ENCODE peak calls at places on chromosome 18, in four cellular contexts. D, V, B and T are unnamed samples.

GRCh38 chr18:41144444-41144843 is 810.6 kb upstream of the PIK3C3 start:
- DNase-seq in D (no peak), V (peak; percentile 34), B (peak; percentile 76), T (no peak)

GRCh38 chr18:27778441-27778840 is 398.5 kb downstream of the CDH2 start:
- DNase-seq in D (no peak), V (no peak), B (peak; percentile 22), T (no peak)

GRCh38 chr18:61448316-61448715 is 115.1 kb downstream of the CDH20 start:
- DNase-seq in D (no peak), V (no peak), B (no peak), T (no peak)

GRCh38 chr18:60146220-60146960 is 226.2 kb downstream of the MC4R start:
- DNase-seq in D (no peak), V (no peak), B (no peak), T (no peak)

GRCh38 chr18:76722224-76723061 is 99.9 kb upstream of the ZNF236 start:
- DNase-seq in D (no peak), V (no peak), B (no peak), T (no peak)

GRCh38 chr18:44812426-44812825 is 131.7 kb downstream of the SETBP1 start:
- DNase-seq in D (no peak), V (no peak), B (no peak), T (no peak)

GRCh38 chr18:59026831-59027410 is 112.8 kb upstream of the SEC11C start:
- DNase-seq in D (no peak), V (no peak), B (no peak), T (no peak)

GRCh38 chr18:11994708-11995444 is 13.6 kb downstream of the IMPA2 start:
- DNase-seq in D (no peak), V (no peak), B (peak; percentile 49), T (no peak)

GRCh38 chr18:41624461-41624860 is 330.6 kb upstream of the PIK3C3 start:
- DNase-seq in D (peak; percentile 42), V (no peak), B (no peak), T (no peak)

GRCh38 chr18:45656194-45656593 is 40.9 kb downstream of the SLC14A2 start:
- DNase-seq in D (no peak), V (no peak), B (no peak), T (no peak)

GRCh38 chr18:13279181-13280065 is 60.9 kb downstream of the LDLRAD4 start:
- DNase-seq in D (no peak), V (no peak), B (no peak), T (no peak)

GRCh38 chr18:31241900-31242409 is 76.0 kb upstream of the DSG1 start:
- DNase-seq in D (no peak), V (no peak), B (no peak), T (no peak)

GRCh38 chr18:72541871-72542690 is 2.1 kb downstream of the CBLN2 start:
- DNase-seq in D (no peak), V (no peak), B (no peak), T (no peak)

GRCh38 chr18:67269206-67269605 is 247.3 kb downstream of the DSEL start:
- DNase-seq in D (no peak), V (no peak), B (no peak), T (no peak)